ENCODE peak calls at places on chromosomes 16 and 17, in four cellular contexts. N is mucosa of descending colon, C is epithelial cell of esophagus, W is cardiac fibroblast. J is an unnamed sample.

GRCh38 chr17:47813512-47814031 is 8.0 kb downstream of the OSBPL7 start:
- DNase-seq in N (no peak), C (no peak), W (no peak), J (no peak)

GRCh38 chr17:39213852-39214251 is 11.9 kb downstream of the STAC2 start:
- DNase-seq in N (no peak), C (peak; percentile 61), W (peak; percentile 37), J (no peak)

GRCh38 chr16:77700846-77701245 is 21.5 kb upstream of the NUDT7 start:
- DNase-seq in N (no peak), C (no peak), W (no peak), J (no peak)

GRCh38 chr17:48012151-48012520 is 25.5 kb downstream of the COPZ2 start:
- DNase-seq in N (peak; percentile 58), C (no peak), W (no peak), J (no peak)

GRCh38 chr16:12187939-12188673 is 211.6 kb downstream of the SNX29 start:
- DNase-seq in N (no peak), C (peak; percentile 67), W (no peak), J (no peak)

GRCh38 chr17:55587608-55588139 is 76.4 kb upstream of the SMIM36 start:
- DNase-seq in N (no peak), C (no peak), W (no peak), J (peak; percentile 41)

GRCh38 chr17:3984719-3985444 is 20.6 kb upstream of the ATP2A3 start:
- DNase-seq in N (peak; percentile 1), C (peak; percentile 16), W (no peak), J (no peak)

GRCh38 chr16:970379-970765 is 412 bp downstream of the LMF1 start:
- DNase-seq in N (no peak), C (peak; percentile 2), W (no peak), J (no peak)

GRCh38 chr16:74034862-74035261 is 261.8 kb upstream of the PSMD7 start:
- DNase-seq in N (no peak), C (peak; percentile 26), W (peak; percentile 35), J (no peak)

GRCh38 chr17:55588858-55589257 is 77.6 kb upstream of the SMIM36 start:
- DNase-seq in N (no peak), C (no peak), W (no peak), J (peak; percentile 25)

GRCh38 chr16:75491876-75492275 is 3.4 kb downstream of the CHST6 start:
- DNase-seq in N (no peak), C (no peak), W (no peak), J (peak; percentile 65)
- TF ChIP-seq CTCF in N (no peak), C (no peak), W (no peak), J (peak; percentile 55)

GRCh38 chr17:7582401-7583252 is 1.0 kb upstream of the MPDU1 start:
- DNase-seq in N (no peak), C (no peak), W (no peak), J (no peak)

GRCh38 chr17:7580631-7581554 is 1.5 kb downstream of the CD68 start:
- DNase-seq in N (no peak), C (peak; percentile 60), W (no peak), J (no peak)

GRCh38 chr17:7579839-7580630 is 597 bp downstream of the CD68 start:
- DNase-seq in N (no peak), C (no peak), W (no peak), J (peak; percentile 46)

GRCh38 chr17:7586673-7587419 is 3.0 kb downstream of the SOX15 start:
- DNase-seq in N (peak; percentile 62), C (peak; percentile 83), W (no peak), J (no peak)

GRCh38 chr17:7583253-7584109 is at the start of gene MPDU1:
- DNase-seq in N (peak; percentile 97), C (peak; percentile 96), W (peak; percentile 98), J (peak; percentile 91)
- TF ChIP-seq CTCF in N (no peak), C (no peak), W (no peak), J (no peak)

GRCh38 chr16:85481738-85482137 is 131.4 kb upstream of the GSE1 start:
- DNase-seq in N (no peak), C (no peak), W (no peak), J (no peak)

GRCh38 chr16:85477801-85478363 is 135.2 kb upstream of the GSE1 start:
- DNase-seq in N (no peak), C (no peak), W (peak; percentile 18), J (no peak)

GRCh38 chr16:85481206-85481605 is 131.9 kb upstream of the GSE1 start:
- DNase-seq in N (no peak), C (no peak), W (no peak), J (no peak)

GRCh38 chr16:85480727-85481101 is 132.4 kb upstream of the GSE1 start:
- DNase-seq in N (no peak), C (no peak), W (peak; percentile 37), J (no peak)

DNA sequence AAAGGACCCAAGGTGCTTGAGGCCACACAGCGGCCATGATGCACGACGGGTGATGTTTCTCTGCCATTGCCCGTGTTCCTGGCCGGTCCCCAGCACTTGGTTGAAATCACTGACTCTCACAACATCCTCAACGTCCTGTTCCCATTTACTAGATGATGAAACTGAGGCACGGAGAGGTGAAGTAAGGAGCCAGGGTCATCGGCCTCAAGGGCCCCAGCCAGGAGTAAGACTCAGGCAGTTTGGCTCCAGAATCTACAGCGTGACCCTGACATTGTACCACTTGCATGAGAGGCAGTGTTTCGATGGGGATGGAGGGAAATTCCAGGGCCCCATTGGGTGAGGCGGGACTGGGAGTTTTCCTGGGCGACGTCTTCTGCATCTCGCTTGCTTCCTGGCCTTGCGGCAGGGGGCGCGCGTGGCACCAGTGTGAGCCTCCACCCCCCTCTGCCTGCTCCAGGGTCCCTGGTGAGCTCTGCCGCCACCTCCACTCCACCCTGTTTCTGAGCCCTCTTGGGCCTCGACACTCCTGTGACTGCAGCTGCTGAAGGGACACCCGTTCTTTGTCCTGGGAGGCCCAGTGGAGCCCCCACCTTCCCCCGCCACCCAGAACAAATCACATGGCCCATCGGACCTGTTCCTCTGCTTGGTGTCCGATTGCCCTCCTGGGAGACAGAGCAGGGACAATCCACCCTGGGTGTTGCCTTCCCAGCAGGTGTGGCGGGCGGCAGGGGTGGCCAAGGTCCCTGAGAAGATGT is 133.0 kb upstream of the GSE1 start:
- DNase-seq in N (peak; percentile 81), C (peak; percentile 40), W (peak; percentile 12), J (no peak)
- TF ChIP-seq CTCF in N (peak; percentile 36), C (peak; percentile 61), W (peak; percentile 52), J (no peak)

GRCh38 chr17:31509805-31510177 is 118.3 kb downstream of the RAB11FIP4 start:
- DNase-seq in N (peak; percentile 32), C (no peak), W (no peak), J (no peak)

GRCh38 chr17:31506517-31506916 is 115.0 kb downstream of the RAB11FIP4 start:
- DNase-seq in N (no peak), C (no peak), W (no peak), J (no peak)

GRCh38 chr17:31510273-31511175 is 119.0 kb downstream of the RAB11FIP4 start:
- DNase-seq in N (peak; percentile 21), C (no peak), W (no peak), J (peak; percentile 4)

GRCh38 chr17:31509095-31509804 is 117.8 kb downstream of the RAB11FIP4 start:
- DNase-seq in N (peak; percentile 20), C (no peak), W (no peak), J (no peak)

GRCh38 chr17:31508310-31509094 is 117.0 kb downstream of the RAB11FIP4 start:
- DNase-seq in N (peak; percentile 32), C (no peak), W (no peak), J (no peak)
- TF ChIP-seq CTCF in N (no peak), C (peak; percentile 24), W (peak; percentile 22), J (peak; percentile 63)

GRCh38 chr17:78823282-78824046 is 17.1 kb downstream of the USP36 start:
- DNase-seq in N (no peak), C (no peak), W (no peak), J (no peak)
- TF ChIP-seq CTCF in N (no peak), C (no peak), W (no peak), J (peak; percentile 65)

GRCh38 chr16:51048544-51048943 is 102.5 kb downstream of the SALL1 start:
- DNase-seq in N (no peak), C (peak; percentile 7), W (no peak), J (no peak)

GRCh38 chr16:51050379-51050710 is 100.7 kb downstream of the SALL1 start:
- DNase-seq in N (no peak), C (no peak), W (no peak), J (no peak)

GRCh38 chr16:51051671-51052070 is 99.4 kb downstream of the SALL1 start:
- DNase-seq in N (no peak), C (no peak), W (no peak), J (no peak)

GRCh38 chr16:51049276-51049675 is 101.8 kb downstream of the SALL1 start:
- DNase-seq in N (no peak), C (peak; percentile 2), W (no peak), J (no peak)

DNA sequence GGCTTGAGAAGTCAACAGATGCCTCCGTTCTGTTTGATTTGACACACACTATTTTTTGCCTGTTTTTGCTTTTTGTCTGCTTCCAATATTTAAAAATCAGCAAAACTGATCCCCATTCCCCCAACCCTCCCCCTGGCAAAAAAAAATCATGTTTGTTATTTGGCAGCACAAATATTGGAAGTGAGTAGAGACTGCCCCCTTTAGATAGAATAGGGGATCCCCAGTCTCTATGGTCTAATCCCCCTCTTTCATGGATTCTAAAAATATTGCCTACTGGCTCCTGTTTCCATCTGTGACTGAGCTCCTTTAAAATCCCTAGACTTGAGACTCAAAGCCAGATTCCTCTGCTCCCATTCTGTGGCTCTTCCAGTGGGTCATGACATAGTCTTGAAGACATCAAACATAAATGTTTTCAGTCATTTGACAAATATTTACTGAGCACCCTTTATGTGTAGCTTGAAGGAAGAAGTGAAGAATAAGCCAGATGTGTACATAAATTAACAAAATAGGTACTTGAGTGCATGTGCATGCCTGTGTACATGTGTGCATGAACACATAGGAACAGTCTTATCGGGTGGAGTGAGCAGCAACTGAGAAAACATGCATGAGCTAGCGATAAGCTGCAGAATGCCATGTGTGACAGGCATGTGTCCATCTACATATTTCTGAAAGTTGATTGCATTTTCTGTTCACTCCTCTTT is 101.2 kb downstream of the SALL1 start:
- DNase-seq in N (no peak), C (no peak), W (no peak), J (no peak)
- TF ChIP-seq CTCF in N (no peak), C (no peak), W (no peak), J (no peak)

DNA sequence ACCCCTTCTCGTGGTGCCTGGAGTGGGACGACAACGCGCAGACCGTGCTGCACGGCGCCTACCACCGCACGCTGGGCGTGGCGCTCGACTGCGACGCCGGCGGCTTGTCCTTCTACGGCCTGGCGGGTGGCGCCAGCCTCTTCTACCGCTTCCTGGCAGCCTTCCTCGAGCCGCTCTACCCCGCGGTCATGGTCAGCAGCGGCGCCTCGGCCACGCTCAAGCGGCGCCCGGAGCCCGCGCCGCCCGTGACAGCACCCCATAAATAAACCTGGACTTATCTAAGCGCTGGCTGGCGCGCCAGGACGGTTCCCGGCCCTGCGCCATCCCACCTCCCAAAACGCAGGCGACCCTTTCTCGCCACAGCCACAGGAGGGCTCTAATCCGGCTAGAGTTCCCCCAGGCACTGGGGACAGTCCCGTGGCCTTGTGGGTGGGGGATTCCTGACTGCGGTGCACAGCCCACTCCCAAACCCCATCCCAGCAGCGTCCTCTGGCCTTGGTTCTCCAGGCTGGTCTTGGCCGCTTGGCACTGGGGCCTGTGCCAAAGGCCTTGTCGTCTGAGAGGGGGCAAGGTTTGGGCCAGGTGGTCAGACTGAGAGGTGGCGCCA is 10.2 kb upstream of the SLC16A5 start:
- DNase-seq in N (no peak), C (peak; percentile 28), W (no peak), J (no peak)
- TF ChIP-seq CTCF in N (peak; percentile 20), C (peak; percentile 2), W (no peak), J (peak; percentile 9)